ENCODE peak calls at places on chromosomes 2 and 18, in ten cellular contexts. One of them, this sample, is unnamed.

GRCh38 chr2:71483246-71483645 is 29.9 kb downstream of the DYSF start:
- DNase-seq in lower leg skin: no peak
- DNase-seq in stomach: no peak
- DNase-seq in upper lobe of right lung: peak; percentile 32
- DNase-seq in foreskin fibroblast: no peak
- DNase-seq in progenitor cell of endocrine pancreas: no peak
- DNase-seq in hepatocyte: no peak
- DNase-seq in fibroblast of the aortic adventitia: no peak
- DNase-seq in choroid plexus epithelial cell: no peak
- DNase-seq in fibroblast of mammary gland: no peak
- DNase-seq in this sample: no peak

GRCh38 chr2:177724398-177725287 is 332.1 kb downstream of the AGPS start:
- DNase-seq in progenitor cell of endocrine pancreas: peak; percentile 50
- DNase-seq in hepatocyte: peak; percentile 73
- DNase-seq in stomach: peak; percentile 54
- DNase-seq in choroid plexus epithelial cell: peak; percentile 68
- DNase-seq in upper lobe of right lung: no peak
- DNase-seq in lower leg skin: peak; percentile 86
- DNase-seq in fibroblast of mammary gland: peak; percentile 53
- DNase-seq in foreskin fibroblast: peak; percentile 16
- DNase-seq in fibroblast of the aortic adventitia: peak; percentile 68
- DNase-seq in this sample: peak; percentile 74

GRCh38 chr18:48330016-48330991 is 78.9 kb downstream of the ZBTB7C start:
- DNase-seq in fibroblast of the aortic adventitia: peak; percentile 73
- DNase-seq in fibroblast of mammary gland: peak; percentile 93
- DNase-seq in stomach: no peak
- DNase-seq in lower leg skin: no peak
- DNase-seq in foreskin fibroblast: peak; percentile 58
- DNase-seq in upper lobe of right lung: no peak
- DNase-seq in choroid plexus epithelial cell: peak; percentile 65
- DNase-seq in progenitor cell of endocrine pancreas: no peak
- DNase-seq in hepatocyte: peak; percentile 35
- DNase-seq in this sample: no peak

GRCh38 chr2:169828141-169828811 is 1.0 kb downstream of the UBR3 start:
- DNase-seq in upper lobe of right lung: no peak
- DNase-seq in fibroblast of the aortic adventitia: peak; percentile 16
- DNase-seq in foreskin fibroblast: peak; percentile 39
- DNase-seq in progenitor cell of endocrine pancreas: no peak
- DNase-seq in hepatocyte: peak; percentile 49
- DNase-seq in lower leg skin: peak; percentile 82
- DNase-seq in choroid plexus epithelial cell: peak; percentile 64
- DNase-seq in stomach: no peak
- DNase-seq in fibroblast of mammary gland: peak; percentile 38
- DNase-seq in this sample: peak; percentile 61

GRCh38 chr18:44635546-44635945 is 45.1 kb upstream of the SETBP1 start:
- DNase-seq in lower leg skin: no peak
- DNase-seq in upper lobe of right lung: no peak
- DNase-seq in progenitor cell of endocrine pancreas: no peak
- DNase-seq in choroid plexus epithelial cell: no peak
- DNase-seq in stomach: no peak
- DNase-seq in fibroblast of the aortic adventitia: no peak
- DNase-seq in fibroblast of mammary gland: no peak
- DNase-seq in foreskin fibroblast: no peak
- DNase-seq in hepatocyte: no peak
- DNase-seq in this sample: no peak

GRCh38 chr2:65869286-65869685 is 436.9 kb upstream of the SPRED2 start:
- DNase-seq in choroid plexus epithelial cell: no peak
- DNase-seq in upper lobe of right lung: no peak
- DNase-seq in foreskin fibroblast: no peak
- DNase-seq in stomach: no peak
- DNase-seq in progenitor cell of endocrine pancreas: no peak
- DNase-seq in fibroblast of mammary gland: no peak
- DNase-seq in hepatocyte: no peak
- DNase-seq in fibroblast of the aortic adventitia: no peak
- DNase-seq in lower leg skin: no peak
- DNase-seq in this sample: no peak

GRCh38 chr18:906416-907170 is 1.9 kb downstream of the ADCYAP1 start:
- DNase-seq in hepatocyte: peak; percentile 41
- DNase-seq in fibroblast of the aortic adventitia: peak; percentile 13
- DNase-seq in fibroblast of mammary gland: no peak
- DNase-seq in progenitor cell of endocrine pancreas: no peak
- DNase-seq in lower leg skin: peak; percentile 70
- DNase-seq in upper lobe of right lung: no peak
- DNase-seq in choroid plexus epithelial cell: peak; percentile 13
- DNase-seq in foreskin fibroblast: no peak
- DNase-seq in stomach: no peak
- DNase-seq in this sample: peak; percentile 35

GRCh38 chr18:111292-112014 is 46.9 kb upstream of the USP14 start:
- DNase-seq in lower leg skin: no peak
- DNase-seq in stomach: peak; percentile 75
- DNase-seq in progenitor cell of endocrine pancreas: peak; percentile 78
- DNase-seq in fibroblast of mammary gland: no peak
- DNase-seq in fibroblast of the aortic adventitia: peak; percentile 56
- DNase-seq in upper lobe of right lung: peak; percentile 88
- DNase-seq in hepatocyte: peak; percentile 85
- DNase-seq in foreskin fibroblast: peak; percentile 37
- DNase-seq in choroid plexus epithelial cell: peak; percentile 43
- DNase-seq in this sample: peak; percentile 87

DNA sequence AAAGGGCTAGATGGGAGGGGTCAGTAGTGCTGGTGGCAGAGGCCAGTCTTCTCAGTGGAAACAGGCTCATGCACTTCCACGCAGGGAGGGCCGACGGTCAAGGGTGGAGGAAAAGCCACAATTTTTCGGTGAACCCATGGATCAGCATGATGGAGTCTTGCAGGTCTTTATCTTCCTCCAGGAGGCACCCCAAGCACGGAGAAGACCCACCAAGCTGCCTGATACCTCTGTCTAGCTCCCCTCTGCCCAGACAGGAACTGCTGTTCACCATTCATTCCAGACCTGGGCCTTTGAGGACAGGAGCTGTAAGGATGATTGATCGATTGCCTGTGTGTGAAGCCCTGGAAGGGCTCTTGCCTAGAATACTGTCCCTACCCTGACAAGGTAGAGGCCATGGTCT is 2.8 kb upstream of the LRRFIP1 start:
- DNase-seq in stomach: no peak
- DNase-seq in progenitor cell of endocrine pancreas: no peak
- DNase-seq in foreskin fibroblast: no peak
- DNase-seq in fibroblast of the aortic adventitia: no peak
- DNase-seq in lower leg skin: no peak
- DNase-seq in hepatocyte: no peak
- DNase-seq in choroid plexus epithelial cell: no peak
- DNase-seq in upper lobe of right lung: peak; percentile 30
- DNase-seq in fibroblast of mammary gland: peak; percentile 18
- DNase-seq in this sample: no peak
- TF ChIP-seq CTCF in stomach: no peak
- TF ChIP-seq CTCF in progenitor cell of endocrine pancreas: no peak
- TF ChIP-seq CTCF in foreskin fibroblast: no peak
- TF ChIP-seq CTCF in fibroblast of the aortic adventitia: no peak
- TF ChIP-seq CTCF in lower leg skin: no peak
- TF ChIP-seq CTCF in hepatocyte: no peak
- TF ChIP-seq CTCF in choroid plexus epithelial cell: peak; percentile 26
- TF ChIP-seq CTCF in upper lobe of right lung: no peak
- TF ChIP-seq CTCF in fibroblast of mammary gland: peak; percentile 7
- TF ChIP-seq CTCF in this sample: no peak

GRCh38 chr2:172861632-172862031 is 126.0 kb downstream of the RAPGEF4 start:
- DNase-seq in upper lobe of right lung: no peak
- DNase-seq in stomach: no peak
- DNase-seq in progenitor cell of endocrine pancreas: no peak
- DNase-seq in fibroblast of mammary gland: no peak
- DNase-seq in fibroblast of the aortic adventitia: no peak
- DNase-seq in hepatocyte: no peak
- DNase-seq in choroid plexus epithelial cell: no peak
- DNase-seq in foreskin fibroblast: no peak
- DNase-seq in lower leg skin: no peak
- DNase-seq in this sample: no peak

GRCh38 chr2:172864182-172864581 is 128.5 kb downstream of the RAPGEF4 start:
- DNase-seq in fibroblast of mammary gland: peak; percentile 41
- DNase-seq in hepatocyte: peak; percentile 60
- DNase-seq in progenitor cell of endocrine pancreas: no peak
- DNase-seq in stomach: peak; percentile 64
- DNase-seq in upper lobe of right lung: peak; percentile 75
- DNase-seq in choroid plexus epithelial cell: peak; percentile 76
- DNase-seq in foreskin fibroblast: no peak
- DNase-seq in fibroblast of the aortic adventitia: peak; percentile 65
- DNase-seq in lower leg skin: no peak
- DNase-seq in this sample: peak; percentile 61

GRCh38 chr2:172862077-172862476 is 126.4 kb downstream of the RAPGEF4 start:
- DNase-seq in foreskin fibroblast: no peak
- DNase-seq in upper lobe of right lung: no peak
- DNase-seq in progenitor cell of endocrine pancreas: no peak
- DNase-seq in fibroblast of mammary gland: no peak
- DNase-seq in stomach: no peak
- DNase-seq in hepatocyte: no peak
- DNase-seq in fibroblast of the aortic adventitia: no peak
- DNase-seq in choroid plexus epithelial cell: no peak
- DNase-seq in lower leg skin: no peak
- DNase-seq in this sample: no peak

GRCh38 chr2:172863341-172863740 is 127.7 kb downstream of the RAPGEF4 start:
- DNase-seq in progenitor cell of endocrine pancreas: no peak
- DNase-seq in fibroblast of mammary gland: no peak
- DNase-seq in upper lobe of right lung: no peak
- DNase-seq in hepatocyte: no peak
- DNase-seq in foreskin fibroblast: no peak
- DNase-seq in stomach: no peak
- DNase-seq in fibroblast of the aortic adventitia: peak; percentile 26
- DNase-seq in choroid plexus epithelial cell: no peak
- DNase-seq in lower leg skin: no peak
- DNase-seq in this sample: no peak

GRCh38 chr2:172865422-172865821 is 129.8 kb downstream of the RAPGEF4 start:
- DNase-seq in progenitor cell of endocrine pancreas: no peak
- DNase-seq in choroid plexus epithelial cell: no peak
- DNase-seq in lower leg skin: no peak
- DNase-seq in upper lobe of right lung: no peak
- DNase-seq in hepatocyte: no peak
- DNase-seq in foreskin fibroblast: no peak
- DNase-seq in fibroblast of the aortic adventitia: peak; percentile 14
- DNase-seq in fibroblast of mammary gland: peak; percentile 16
- DNase-seq in stomach: no peak
- DNase-seq in this sample: no peak
- TF ChIP-seq CTCF in progenitor cell of endocrine pancreas: no peak
- TF ChIP-seq CTCF in choroid plexus epithelial cell: peak; percentile 49
- TF ChIP-seq CTCF in lower leg skin: no peak
- TF ChIP-seq CTCF in upper lobe of right lung: no peak
- TF ChIP-seq CTCF in hepatocyte: no peak
- TF ChIP-seq CTCF in foreskin fibroblast: peak; percentile 29
- TF ChIP-seq CTCF in fibroblast of the aortic adventitia: peak; percentile 16
- TF ChIP-seq CTCF in fibroblast of mammary gland: peak; percentile 42
- TF ChIP-seq CTCF in stomach: no peak
- TF ChIP-seq CTCF in this sample: no peak

GRCh38 chr2:106562232-106562631 is 75.1 kb downstream of the CD8B2 start:
- DNase-seq in choroid plexus epithelial cell: no peak
- DNase-seq in progenitor cell of endocrine pancreas: no peak
- DNase-seq in hepatocyte: peak; percentile 29
- DNase-seq in fibroblast of the aortic adventitia: no peak
- DNase-seq in stomach: no peak
- DNase-seq in upper lobe of right lung: no peak
- DNase-seq in lower leg skin: no peak
- DNase-seq in foreskin fibroblast: no peak
- DNase-seq in fibroblast of mammary gland: no peak
- DNase-seq in this sample: no peak

GRCh38 chr2:106560773-106561172 is 73.6 kb downstream of the CD8B2 start:
- DNase-seq in lower leg skin: peak; percentile 54
- DNase-seq in fibroblast of the aortic adventitia: no peak
- DNase-seq in upper lobe of right lung: no peak
- DNase-seq in choroid plexus epithelial cell: no peak
- DNase-seq in fibroblast of mammary gland: no peak
- DNase-seq in hepatocyte: no peak
- DNase-seq in stomach: no peak
- DNase-seq in foreskin fibroblast: no peak
- DNase-seq in progenitor cell of endocrine pancreas: no peak
- DNase-seq in this sample: no peak

GRCh38 chr2:106562826-106563594 is 75.8 kb downstream of the CD8B2 start:
- DNase-seq in foreskin fibroblast: no peak
- DNase-seq in hepatocyte: peak; percentile 27
- DNase-seq in fibroblast of the aortic adventitia: no peak
- DNase-seq in fibroblast of mammary gland: peak; percentile 12
- DNase-seq in lower leg skin: no peak
- DNase-seq in progenitor cell of endocrine pancreas: no peak
- DNase-seq in choroid plexus epithelial cell: peak; percentile 40
- DNase-seq in upper lobe of right lung: no peak
- DNase-seq in stomach: no peak
- DNase-seq in this sample: no peak

GRCh38 chr2:106561356-106561755 is 74.2 kb downstream of the CD8B2 start:
- DNase-seq in fibroblast of the aortic adventitia: no peak
- DNase-seq in choroid plexus epithelial cell: no peak
- DNase-seq in upper lobe of right lung: no peak
- DNase-seq in progenitor cell of endocrine pancreas: no peak
- DNase-seq in fibroblast of mammary gland: no peak
- DNase-seq in foreskin fibroblast: no peak
- DNase-seq in lower leg skin: no peak
- DNase-seq in stomach: peak; percentile 71
- DNase-seq in hepatocyte: no peak
- DNase-seq in this sample: no peak

GRCh38 chr2:106561803-106562202 is 74.6 kb downstream of the CD8B2 start:
- DNase-seq in fibroblast of the aortic adventitia: no peak
- DNase-seq in fibroblast of mammary gland: no peak
- DNase-seq in progenitor cell of endocrine pancreas: no peak
- DNase-seq in lower leg skin: no peak
- DNase-seq in choroid plexus epithelial cell: no peak
- DNase-seq in foreskin fibroblast: no peak
- DNase-seq in upper lobe of right lung: no peak
- DNase-seq in hepatocyte: no peak
- DNase-seq in stomach: no peak
- DNase-seq in this sample: no peak
- TF ChIP-seq CTCF in fibroblast of the aortic adventitia: no peak
- TF ChIP-seq CTCF in fibroblast of mammary gland: no peak
- TF ChIP-seq CTCF in progenitor cell of endocrine pancreas: no peak
- TF ChIP-seq CTCF in lower leg skin: no peak
- TF ChIP-seq CTCF in choroid plexus epithelial cell: no peak
- TF ChIP-seq CTCF in foreskin fibroblast: no peak
- TF ChIP-seq CTCF in upper lobe of right lung: no peak
- TF ChIP-seq CTCF in hepatocyte: no peak
- TF ChIP-seq CTCF in stomach: no peak
- TF ChIP-seq CTCF in this sample: no peak

GRCh38 chr2:133530645-133531044 is 37.6 kb downstream of the NCKAP5 start:
- DNase-seq in stomach: no peak
- DNase-seq in choroid plexus epithelial cell: no peak
- DNase-seq in foreskin fibroblast: no peak
- DNase-seq in hepatocyte: no peak
- DNase-seq in lower leg skin: no peak
- DNase-seq in fibroblast of the aortic adventitia: no peak
- DNase-seq in fibroblast of mammary gland: no peak
- DNase-seq in progenitor cell of endocrine pancreas: no peak
- DNase-seq in upper lobe of right lung: no peak
- DNase-seq in this sample: no peak

GRCh38 chr2:133531382-133531781 is 36.9 kb downstream of the NCKAP5 start:
- DNase-seq in foreskin fibroblast: no peak
- DNase-seq in lower leg skin: no peak
- DNase-seq in upper lobe of right lung: no peak
- DNase-seq in stomach: no peak
- DNase-seq in progenitor cell of endocrine pancreas: no peak
- DNase-seq in fibroblast of the aortic adventitia: peak; percentile 9
- DNase-seq in hepatocyte: no peak
- DNase-seq in fibroblast of mammary gland: no peak
- DNase-seq in choroid plexus epithelial cell: no peak
- DNase-seq in this sample: no peak

DNA sequence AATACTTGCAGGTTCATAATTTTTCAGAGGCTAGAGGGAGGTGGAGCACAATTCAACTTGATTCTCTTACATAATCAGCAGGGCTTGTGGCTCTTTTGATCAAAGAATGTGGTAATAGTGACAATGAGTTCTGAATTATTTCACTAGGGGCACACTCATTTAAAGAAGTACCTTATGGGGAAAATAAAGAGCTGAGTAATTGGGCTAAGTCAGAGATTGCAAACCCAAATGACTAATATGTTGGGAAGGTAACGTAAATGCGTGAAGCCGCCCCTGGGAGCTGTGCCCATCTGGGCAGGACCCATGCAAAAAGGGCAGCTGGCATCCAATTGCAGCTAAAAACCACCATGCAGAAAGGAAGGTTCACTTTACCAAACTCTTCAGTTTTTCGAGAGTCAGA is 35.3 kb downstream of the NCKAP5 start:
- DNase-seq in lower leg skin: no peak
- DNase-seq in progenitor cell of endocrine pancreas: no peak
- DNase-seq in hepatocyte: no peak
- DNase-seq in fibroblast of mammary gland: peak; percentile 0
- DNase-seq in foreskin fibroblast: no peak
- DNase-seq in fibroblast of the aortic adventitia: peak; percentile 70
- DNase-seq in upper lobe of right lung: no peak
- DNase-seq in stomach: no peak
- DNase-seq in choroid plexus epithelial cell: no peak
- DNase-seq in this sample: no peak
- TF ChIP-seq CTCF in lower leg skin: no peak
- TF ChIP-seq CTCF in progenitor cell of endocrine pancreas: no peak
- TF ChIP-seq CTCF in hepatocyte: no peak
- TF ChIP-seq CTCF in fibroblast of mammary gland: no peak
- TF ChIP-seq CTCF in foreskin fibroblast: no peak
- TF ChIP-seq CTCF in fibroblast of the aortic adventitia: peak; percentile 23
- TF ChIP-seq CTCF in upper lobe of right lung: no peak
- TF ChIP-seq CTCF in stomach: no peak
- TF ChIP-seq CTCF in choroid plexus epithelial cell: no peak
- TF ChIP-seq CTCF in this sample: no peak

This sample was measured in nephron progenitor cell.